ENCODE peak calls at places on chromosomes 12 and 14, in nine cellular contexts. One of them, this sample, is unnamed.

GRCh38 chr12:132449565-132450390 is 40.2 kb upstream of the FBRSL1 start:
- DNase-seq in A549: no peak
- DNase-seq in suprapubic skin: no peak
- DNase-seq in upper lobe of left lung: no peak
- DNase-seq in stomach: no peak
- DNase-seq in HepG2: no peak
- DNase-seq in tibial nerve: no peak
- DNase-seq in transverse colon: peak
- DNase-seq in H1: no peak
- DNase-seq in this sample: no peak

GRCh38 chr14:105165761-105166485 is 2.7 kb downstream of the JAG2 start:
- DNase-seq in HepG2: no peak
- DNase-seq in A549: no peak
- DNase-seq in stomach: no peak
- DNase-seq in upper lobe of left lung: no peak
- DNase-seq in transverse colon: no peak
- DNase-seq in H1: no peak
- DNase-seq in tibial nerve: no peak
- DNase-seq in suprapubic skin: no peak
- DNase-seq in this sample: no peak

GRCh38 chr12:118055144-118055557 is 5.8 kb downstream of the WSB2 start:
- DNase-seq in suprapubic skin: peak
- DNase-seq in H1: peak
- DNase-seq in stomach: peak
- DNase-seq in tibial nerve: peak
- DNase-seq in HepG2: peak
- DNase-seq in A549: peak
- DNase-seq in upper lobe of left lung: peak
- DNase-seq in transverse colon: peak
- DNase-seq in this sample: no peak

GRCh38 chr12:95836185-95836609 is 22.6 kb upstream of the SNRPF start:
- DNase-seq in A549: peak
- DNase-seq in HepG2: no peak
- DNase-seq in upper lobe of left lung: no peak
- DNase-seq in stomach: no peak
- DNase-seq in suprapubic skin: no peak
- DNase-seq in H1: no peak
- DNase-seq in transverse colon: no peak
- DNase-seq in tibial nerve: no peak
- DNase-seq in this sample: no peak

GRCh38 chr12:68336754-68337343 is 4.7 kb upstream of the MDM1 start:
- DNase-seq in HepG2: no peak
- DNase-seq in A549: peak
- DNase-seq in transverse colon: peak
- DNase-seq in H1: no peak
- DNase-seq in upper lobe of left lung: no peak
- DNase-seq in stomach: no peak
- DNase-seq in suprapubic skin: no peak
- DNase-seq in tibial nerve: no peak
- DNase-seq in this sample: peak

GRCh38 chr12:124687695-124688301 is 120.4 kb upstream of the NCOR2 start:
- DNase-seq in stomach: no peak
- DNase-seq in transverse colon: no peak
- DNase-seq in H1: no peak
- DNase-seq in tibial nerve: peak
- DNase-seq in suprapubic skin: no peak
- DNase-seq in A549: no peak
- DNase-seq in HepG2: no peak
- DNase-seq in upper lobe of left lung: no peak
- DNase-seq in this sample: no peak

GRCh38 chr12:80135624-80136023 is 36.3 kb downstream of the OTOGL start:
- DNase-seq in tibial nerve: no peak
- DNase-seq in suprapubic skin: no peak
- DNase-seq in A549: no peak
- DNase-seq in HepG2: no peak
- DNase-seq in stomach: no peak
- DNase-seq in transverse colon: no peak
- DNase-seq in H1: no peak
- DNase-seq in upper lobe of left lung: no peak
- DNase-seq in this sample: no peak

GRCh38 chr12:25377475-25378179 is 126.9 kb upstream of the KRAS start:
- DNase-seq in suprapubic skin: no peak
- DNase-seq in tibial nerve: no peak
- DNase-seq in H1: no peak
- DNase-seq in HepG2: no peak
- DNase-seq in A549: peak
- DNase-seq in transverse colon: no peak
- DNase-seq in upper lobe of left lung: peak
- DNase-seq in stomach: no peak
- DNase-seq in this sample: no peak

GRCh38 chr14:105519946-105520698 is 6.3 kb upstream of the TMEM121 start:
- DNase-seq in upper lobe of left lung: no peak
- DNase-seq in H1: no peak
- DNase-seq in suprapubic skin: peak
- DNase-seq in tibial nerve: no peak
- DNase-seq in HepG2: no peak
- DNase-seq in A549: no peak
- DNase-seq in transverse colon: no peak
- DNase-seq in stomach: no peak
- DNase-seq in this sample: no peak

GRCh38 chr12:124786065-124786964 is 77.3 kb downstream of the SCARB1 start:
- DNase-seq in tibial nerve: peak
- DNase-seq in suprapubic skin: no peak
- DNase-seq in transverse colon: peak
- DNase-seq in H1: peak
- DNase-seq in upper lobe of left lung: peak
- DNase-seq in stomach: peak
- DNase-seq in HepG2: no peak
- DNase-seq in A549: peak
- DNase-seq in this sample: peak

GRCh38 chr14:31939934-31940333 is 137.2 kb upstream of the ARHGAP5 start:
- DNase-seq in transverse colon: no peak
- DNase-seq in tibial nerve: no peak
- DNase-seq in HepG2: no peak
- DNase-seq in stomach: no peak
- DNase-seq in A549: no peak
- DNase-seq in suprapubic skin: no peak
- DNase-seq in H1: no peak
- DNase-seq in upper lobe of left lung: no peak
- DNase-seq in this sample: no peak
- TF ChIP-seq EP300 in transverse colon: no peak
- TF ChIP-seq EP300 in tibial nerve: no peak
- TF ChIP-seq EP300 in HepG2: no peak
- TF ChIP-seq EP300 in stomach: no peak
- TF ChIP-seq EP300 in A549: no peak
- TF ChIP-seq EP300 in suprapubic skin: no peak
- TF ChIP-seq EP300 in H1: no peak
- TF ChIP-seq EP300 in upper lobe of left lung: no peak
- TF ChIP-seq EP300 in this sample: no peak

DNA sequence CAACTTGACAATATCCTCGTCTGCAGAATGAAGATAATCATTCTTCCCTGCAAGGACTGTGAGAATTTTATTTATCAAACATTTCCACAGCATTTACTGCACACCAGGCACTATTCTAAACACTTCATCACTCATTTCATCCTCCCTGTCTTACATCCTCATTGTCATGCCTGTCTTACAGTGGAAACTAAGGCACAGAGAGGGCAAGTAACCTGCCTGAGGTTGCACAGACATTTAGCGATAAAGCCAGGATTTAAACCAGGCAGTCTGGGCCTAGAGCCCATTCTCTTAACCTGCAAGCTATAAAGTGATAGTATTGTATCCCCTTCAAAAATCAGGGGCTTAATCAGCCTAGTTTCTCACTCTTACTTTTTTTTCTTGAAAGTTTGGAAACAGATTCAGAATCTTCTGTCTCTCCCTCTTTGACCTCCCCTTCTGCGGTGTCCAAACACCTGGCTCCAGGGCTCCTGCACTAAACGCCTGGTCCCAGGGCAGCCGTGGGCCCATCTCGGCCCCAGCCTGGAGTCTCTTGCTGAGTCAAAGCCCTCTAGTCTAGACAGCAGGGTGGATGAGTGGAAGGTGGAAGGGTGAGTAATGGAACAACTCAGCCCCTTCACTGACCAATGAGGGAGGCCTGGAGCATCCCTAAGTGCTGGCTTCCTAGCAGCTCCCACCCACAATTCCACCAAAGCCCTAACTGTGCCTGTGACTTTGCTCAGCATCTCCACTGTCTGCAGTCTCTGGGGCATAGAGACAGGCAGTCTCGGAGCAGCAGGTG is 12.5 kb downstream of the ISM2 start:
- DNase-seq in upper lobe of left lung: no peak
- DNase-seq in transverse colon: no peak
- DNase-seq in stomach: no peak
- DNase-seq in HepG2: no peak
- DNase-seq in A549: peak
- DNase-seq in suprapubic skin: no peak
- DNase-seq in tibial nerve: no peak
- DNase-seq in H1: no peak
- DNase-seq in this sample: no peak
- TF ChIP-seq EP300 in upper lobe of left lung: no peak
- TF ChIP-seq EP300 in transverse colon: no peak
- TF ChIP-seq EP300 in stomach: no peak
- TF ChIP-seq EP300 in HepG2: no peak
- TF ChIP-seq EP300 in A549: no peak
- TF ChIP-seq EP300 in suprapubic skin: no peak
- TF ChIP-seq EP300 in tibial nerve: no peak
- TF ChIP-seq EP300 in H1: no peak
- TF ChIP-seq EP300 in this sample: no peak

GRCh38 chr12:11689591-11690158 is 40.2 kb downstream of the ETV6 start:
- DNase-seq in tibial nerve: no peak
- DNase-seq in stomach: no peak
- DNase-seq in transverse colon: no peak
- DNase-seq in A549: no peak
- DNase-seq in HepG2: no peak
- DNase-seq in upper lobe of left lung: no peak
- DNase-seq in H1: no peak
- DNase-seq in suprapubic skin: no peak
- DNase-seq in this sample: no peak
- TF ChIP-seq EP300 in tibial nerve: no peak
- TF ChIP-seq EP300 in stomach: no peak
- TF ChIP-seq EP300 in transverse colon: peak
- TF ChIP-seq EP300 in A549: no peak
- TF ChIP-seq EP300 in HepG2: no peak
- TF ChIP-seq EP300 in upper lobe of left lung: no peak
- TF ChIP-seq EP300 in H1: no peak
- TF ChIP-seq EP300 in suprapubic skin: no peak
- TF ChIP-seq EP300 in this sample: peak

DNA sequence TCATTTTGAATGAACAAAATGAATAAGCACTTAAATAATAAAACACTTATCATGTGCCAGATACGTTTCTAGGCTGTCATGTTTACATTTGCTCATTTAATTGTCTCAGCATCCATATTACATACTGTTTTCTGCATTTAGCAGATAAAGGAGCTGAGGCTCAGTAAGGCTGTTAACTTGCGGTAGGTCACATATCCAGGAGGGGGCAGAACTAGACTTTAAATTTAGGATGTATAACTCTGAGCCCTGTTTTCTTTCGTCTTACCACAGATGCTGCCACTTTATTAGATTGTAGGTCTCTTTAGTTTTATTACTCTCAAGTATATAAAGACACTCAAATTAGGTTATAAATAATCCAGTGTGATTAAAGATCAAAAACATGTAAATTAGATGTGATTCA is 17.7 kb downstream of the IRAK4 start:
- DNase-seq in transverse colon: no peak
- DNase-seq in stomach: no peak
- DNase-seq in A549: peak
- DNase-seq in suprapubic skin: no peak
- DNase-seq in HepG2: peak
- DNase-seq in upper lobe of left lung: no peak
- DNase-seq in H1: no peak
- DNase-seq in tibial nerve: peak
- DNase-seq in this sample: no peak
- TF ChIP-seq EP300 in transverse colon: no peak
- TF ChIP-seq EP300 in stomach: no peak
- TF ChIP-seq EP300 in A549: no peak
- TF ChIP-seq EP300 in suprapubic skin: no peak
- TF ChIP-seq EP300 in HepG2: no peak
- TF ChIP-seq EP300 in upper lobe of left lung: no peak
- TF ChIP-seq EP300 in H1: no peak
- TF ChIP-seq EP300 in tibial nerve: no peak
- TF ChIP-seq EP300 in this sample: no peak

DNA sequence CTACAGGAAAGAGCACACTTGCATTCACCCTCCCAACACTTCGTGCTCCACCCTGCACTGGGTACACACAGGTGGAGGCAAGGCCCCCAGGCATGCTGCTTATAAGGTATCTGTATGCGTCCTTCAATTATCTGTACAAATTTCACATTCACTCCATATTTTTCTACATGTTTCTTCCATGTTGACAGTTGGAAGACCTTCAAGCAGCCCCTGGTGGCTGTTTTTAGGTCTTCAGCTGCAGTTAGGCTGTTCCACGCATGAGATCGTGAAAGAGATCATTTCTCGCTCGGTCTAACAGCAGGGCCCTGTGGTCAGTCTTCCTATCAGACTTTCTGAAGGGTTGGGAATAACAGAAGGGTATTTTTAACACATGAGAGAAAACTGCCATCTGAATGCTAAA is 47.1 kb downstream of the PLXNC1 start:
- DNase-seq in HepG2: no peak
- DNase-seq in upper lobe of left lung: no peak
- DNase-seq in tibial nerve: no peak
- DNase-seq in transverse colon: no peak
- DNase-seq in A549: no peak
- DNase-seq in H1: no peak
- DNase-seq in suprapubic skin: no peak
- DNase-seq in stomach: no peak
- DNase-seq in this sample: no peak
- TF ChIP-seq EP300 in HepG2: no peak
- TF ChIP-seq EP300 in upper lobe of left lung: no peak
- TF ChIP-seq EP300 in tibial nerve: no peak
- TF ChIP-seq EP300 in transverse colon: no peak
- TF ChIP-seq EP300 in A549: no peak
- TF ChIP-seq EP300 in H1: no peak
- TF ChIP-seq EP300 in suprapubic skin: no peak
- TF ChIP-seq EP300 in stomach: no peak
- TF ChIP-seq EP300 in this sample: no peak

DNA sequence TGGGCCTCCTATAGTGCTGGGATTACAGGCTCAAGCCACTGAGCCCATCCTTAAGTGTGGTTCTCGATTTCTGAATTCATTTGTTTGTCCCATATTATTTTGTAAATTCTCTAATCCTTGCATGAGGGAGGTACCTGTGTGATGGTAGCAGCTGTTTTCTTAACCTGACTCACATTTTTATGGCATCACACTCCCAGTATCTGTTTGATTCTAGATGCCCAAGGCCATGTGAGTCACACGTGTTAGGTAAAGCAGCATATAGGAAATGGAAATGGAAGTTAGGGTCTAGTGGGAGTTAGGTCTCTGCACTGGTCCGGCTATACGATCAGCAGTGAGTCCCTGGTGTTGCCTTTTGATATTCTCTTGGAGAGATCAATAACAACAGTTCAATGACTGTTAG is 198.1 kb downstream of the ERC1 start:
- DNase-seq in A549: peak
- DNase-seq in suprapubic skin: no peak
- DNase-seq in stomach: no peak
- DNase-seq in tibial nerve: no peak
- DNase-seq in upper lobe of left lung: no peak
- DNase-seq in H1: no peak
- DNase-seq in HepG2: no peak
- DNase-seq in transverse colon: no peak
- DNase-seq in this sample: no peak
- TF ChIP-seq EP300 in A549: no peak
- TF ChIP-seq EP300 in suprapubic skin: no peak
- TF ChIP-seq EP300 in stomach: no peak
- TF ChIP-seq EP300 in tibial nerve: no peak
- TF ChIP-seq EP300 in upper lobe of left lung: no peak
- TF ChIP-seq EP300 in H1: no peak
- TF ChIP-seq EP300 in HepG2: no peak
- TF ChIP-seq EP300 in transverse colon: no peak
- TF ChIP-seq EP300 in this sample: no peak